ENCODE peak calls at places on chromosome 1, in nine cellular contexts. X is EL; H is frontal cortex; V is NCI-H69; W is stimulated activated naive B cell treated with anti-CD40 and anti-IgM and Interleukin-4, amounts not matched to agents 10 μg/mL and 1 μg/mL and 100 μg/mL, for 72 hours; Z is germinal center; O is GM13976; P is astrocyte of the spinal cord; S is GM12865. U is an unnamed sample.

GRCh38 chr1:119483441-119484200 is 23.4 kb upstream of the HSD3B1 start:
- DNase-seq in S (no peak), V (no peak), Z (no peak), H (no peak), X (no peak), P (no peak), W (no peak), O (no peak), U (no peak)

GRCh38 chr1:203769505-203770343 is 4.7 kb downstream of the LAX1 start:
- DNase-seq in P (peak), S (no peak), Z (no peak), O (no peak), W (no peak), H (no peak), V (peak), X (peak), U (no peak)

GRCh38 chr1:109823543-109824348 is 60.0 kb upstream of the EPS8L3 start:
- DNase-seq in W (no peak), Z (no peak), P (peak), V (no peak), S (no peak), O (peak), X (peak), H (no peak), U (no peak)

GRCh38 chr1:209516771-209517471 is 66.6 kb upstream of the CAMK1G start:
- DNase-seq in W (no peak), Z (no peak), O (no peak), X (no peak), S (no peak), H (no peak), P (no peak), V (peak), U (no peak)

GRCh38 chr1:82246050-82246449 is 445.3 kb downstream of the ADGRL2 start:
- DNase-seq in P (no peak), Z (no peak), O (no peak), V (no peak), H (no peak), X (no peak), S (no peak), W (no peak), U (no peak)

GRCh38 chr1:81559662-81560350 is 240.9 kb upstream of the ADGRL2 start:
- DNase-seq in O (no peak), P (no peak), S (no peak), Z (no peak), W (no peak), V (no peak), H (no peak), X (no peak), U (no peak)

GRCh38 chr1:84298336-84298687 is 3.2 kb upstream of the SAMD13 start:
- DNase-seq in S (peak), Z (peak), X (peak), O (peak), H (peak), V (peak), P (peak), W (peak), U (peak)

GRCh38 chr1:178055779-178056471 is 38.0 kb upstream of the RASAL2 start:
- DNase-seq in Z (peak), S (peak), X (peak), V (peak), W (peak), P (no peak), H (no peak), O (peak), U (peak)

GRCh38 chr1:229230136-229230892 is 40.6 kb upstream of the RAB4A start:
- DNase-seq in Z (peak), P (peak), S (no peak), H (no peak), X (no peak), O (peak), V (peak), W (peak), U (peak)

GRCh38 chr1:2451744-2452582 is 24.1 kb upstream of the PLCH2 start:
- DNase-seq in H (no peak), O (no peak), X (peak), S (no peak), V (no peak), Z (no peak), P (peak), W (no peak), U (no peak)

GRCh38 chr1:239361403-239361802 is 25.0 kb upstream of the CHRM3 start:
- DNase-seq in O (no peak), S (no peak), X (peak), W (no peak), P (peak), H (no peak), Z (no peak), V (no peak), U (no peak)

GRCh38 chr1:171222961-171223360 is 25.3 kb upstream of the FMO1 start:
- DNase-seq in V (no peak), H (no peak), Z (no peak), W (no peak), S (no peak), O (no peak), P (peak), X (peak), U (no peak)

GRCh38 chr1:113860891-113861290 is 10.6 kb downstream of the PTPN22 start:
- DNase-seq in X (peak), H (no peak), S (no peak), P (peak), V (no peak), W (no peak), O (no peak), Z (no peak), U (no peak)

GRCh38 chr1:168135982-168136708 is 585 bp downstream of the GPR161 start:
- DNase-seq in V (peak), Z (no peak), W (no peak), H (no peak), X (peak), P (no peak), O (peak), S (no peak), U (peak)

GRCh38 chr1:206117151-206117948 is at the start of gene AVPR1B:
- DNase-seq in P (peak), Z (peak), O (peak), X (peak), W (peak), V (peak), S (no peak), H (no peak), U (no peak)

GRCh38 chr1:50103615-50104081 is 5.1 kb upstream of the ELAVL4 start:
- DNase-seq in S (no peak), X (no peak), P (no peak), O (no peak), H (no peak), V (peak), Z (no peak), W (no peak), U (no peak)

GRCh38 chr1:19397217-19397945 is 85.3 kb downstream of the SLC66A1 start:
- DNase-seq in H (no peak), O (no peak), P (no peak), W (no peak), V (no peak), X (peak), S (no peak), Z (no peak), U (no peak)

GRCh38 chr1:90959352-90960206 is 62.3 kb downstream of the ZNF644 start:
- DNase-seq in Z (no peak), P (no peak), O (no peak), W (no peak), V (no peak), H (no peak), S (peak), X (peak), U (peak)

GRCh38 chr1:110211503-110212164 is 1.5 kb downstream of the KCNC4 start:
- DNase-seq in P (no peak), H (no peak), S (no peak), X (no peak), V (no peak), W (peak), O (no peak), Z (peak), U (no peak)

GRCh38 chr1:205455581-205456382 is at the start of gene BLACAT1:
- DNase-seq in P (no peak), V (peak), X (no peak), H (no peak), Z (no peak), O (no peak), W (no peak), S (no peak), U (no peak)

GRCh38 chr1:89356658-89357400 is 7.0 kb upstream of the GBP6 start:
- DNase-seq in Z (no peak), W (no peak), V (peak), P (peak), O (no peak), H (no peak), S (no peak), X (peak), U (no peak)

GRCh38 chr1:44808063-44808937 is at the start of gene BTBD19:
- DNase-seq in S (no peak), P (peak), X (peak), V (no peak), W (peak), H (peak), O (peak), Z (no peak), U (peak)

GRCh38 chr1:183094376-183094775 is 71.2 kb downstream of the LAMC1 start:
- DNase-seq in X (peak), H (no peak), P (no peak), O (no peak), W (no peak), Z (no peak), V (no peak), S (no peak), U (no peak)

GRCh38 chr1:52142220-52143153 is 598 bp downstream of the ZFYVE9 start:
- DNase-seq in S (peak), W (no peak), H (peak), Z (peak), X (peak), P (peak), O (peak), V (peak), U (peak)

U was measured in GM13977.